ENCODE peak calls at places on chromosome 6, in five cellular contexts. R, I, N, O and U are unnamed samples.

GRCh38 chr6:1336246-1336843 is 24.4 kb downstream of the FOXQ1 start:
- DNase-seq in R (peak; percentile 18), I (no peak), N (no peak), O (peak; percentile 66), U (no peak)

GRCh38 chr6:151478670-151479069 is 15.1 kb upstream of the CCDC170 start:
- DNase-seq in R (no peak), I (no peak), N (no peak), O (no peak), U (no peak)

GRCh38 chr6:107634147-107635057 is 144.5 kb downstream of the SOBP start:
- DNase-seq in R (peak; percentile 27), I (peak; percentile 27), N (peak; percentile 60), O (no peak), U (no peak)

GRCh38 chr6:87078983-87079616 is 15.8 kb downstream of the CGA start:
- DNase-seq in R (peak; percentile 77), I (peak; percentile 31), N (peak; percentile 48), O (peak; percentile 70), U (peak; percentile 69)

GRCh38 chr6:132931937-132932336 is 117.6 kb downstream of the RPS12 start:
- DNase-seq in R (peak; percentile 93), I (no peak), N (no peak), O (no peak), U (no peak)

GRCh38 chr6:8159966-8160365 is 57.6 kb upstream of the EEF1E1 start:
- DNase-seq in R (no peak), I (no peak), N (no peak), O (no peak), U (no peak)

GRCh38 chr6:38364127-38364526 is 275.6 kb downstream of the BTBD9 start:
- DNase-seq in R (no peak), I (no peak), N (no peak), O (no peak), U (no peak)

GRCh38 chr6:21666200-21666671 is 72.7 kb downstream of the SOX4 start:
- DNase-seq in R (peak; percentile 24), I (peak; percentile 20), N (peak; percentile 20), O (no peak), U (no peak)

GRCh38 chr6:10101551-10102252 is 313.2 kb downstream of the TFAP2A start:
- DNase-seq in R (no peak), I (no peak), N (no peak), O (no peak), U (no peak)

GRCh38 chr6:39048481-39049399 is at the start of gene GLP1R:
- DNase-seq in R (no peak), I (no peak), N (peak; percentile 28), O (no peak), U (no peak)

GRCh38 chr6:39102024-39102820 is 12.8 kb downstream of the SAYSD1 start:
- DNase-seq in R (peak; percentile 87), I (no peak), N (peak; percentile 23), O (no peak), U (no peak)

GRCh38 chr6:16521528-16521927 is 239.7 kb downstream of the ATXN1 start:
- DNase-seq in R (no peak), I (no peak), N (no peak), O (no peak), U (no peak)

GRCh38 chr6:116971959-116972358 is 94.9 kb downstream of the RFX6 start:
- DNase-seq in R (peak; percentile 51), I (no peak), N (no peak), O (peak; percentile 60), U (peak; percentile 20)

GRCh38 chr6:53628354-53629119 is 37.0 kb downstream of the KLHL31 start:
- DNase-seq in R (peak; percentile 36), I (no peak), N (no peak), O (no peak), U (no peak)

GRCh38 chr6:132017921-132018320 is 66.7 kb upstream of the CCN2 start:
- DNase-seq in R (no peak), I (no peak), N (no peak), O (no peak), U (no peak)

GRCh38 chr6:47362857-47363461 is 53.3 kb upstream of the TNFRSF21 start:
- DNase-seq in R (no peak), I (no peak), N (no peak), O (peak; percentile 68), U (no peak)

GRCh38 chr6:26025894-26026832 is 61.1 kb upstream of the HFE start:
- DNase-seq in R (peak; percentile 97), I (peak; percentile 89), N (peak; percentile 94), O (peak; percentile 95), U (peak; percentile 97)

GRCh38 chr6:26028753-26029569 is 58.3 kb upstream of the HFE start:
- DNase-seq in R (no peak), I (no peak), N (no peak), O (peak; percentile 46), U (no peak)

GRCh38 chr6:26028212-26028752 is 58.9 kb upstream of the HFE start:
- DNase-seq in R (no peak), I (no peak), N (no peak), O (no peak), U (no peak)

GRCh38 chr6:26026833-26027490 is 60.3 kb upstream of the HFE start:
- DNase-seq in R (peak; percentile 94), I (peak; percentile 86), N (peak; percentile 86), O (peak; percentile 96), U (peak; percentile 95)

DNA sequence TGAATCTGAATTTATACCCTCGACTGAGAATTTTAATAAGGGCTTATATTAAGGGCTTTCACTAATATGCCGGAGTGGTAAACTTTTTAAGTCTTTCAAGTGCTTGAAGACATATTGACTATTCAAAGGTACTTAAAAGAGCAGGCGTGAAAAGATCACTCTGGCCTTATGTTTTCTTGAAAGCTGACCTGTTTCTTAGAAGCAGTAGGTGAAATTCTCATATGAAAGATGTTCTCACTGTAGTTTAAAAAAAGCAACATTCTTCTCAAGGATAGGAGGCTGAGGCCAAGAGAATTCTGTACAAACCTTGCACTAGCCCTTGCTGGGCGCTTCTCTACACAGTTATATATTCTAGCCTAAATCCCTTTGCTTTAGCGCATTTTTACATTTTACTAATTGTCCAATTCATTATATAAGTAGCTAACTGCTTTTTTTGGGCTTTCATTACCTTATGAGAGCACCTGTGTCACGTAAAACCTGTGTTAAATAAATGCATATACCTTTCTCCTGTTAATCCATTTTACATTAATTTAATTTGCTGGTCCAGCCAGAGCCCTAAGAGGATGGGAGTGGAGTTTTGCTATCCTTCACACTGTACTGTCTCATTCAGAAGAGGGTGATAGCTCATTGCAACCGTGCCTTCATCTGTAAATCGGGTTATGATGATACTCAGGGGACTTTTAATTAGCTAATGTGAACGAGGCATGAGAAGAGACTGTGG is 59.6 kb upstream of the HFE start:
- DNase-seq in R (no peak), I (no peak), N (no peak), O (no peak), U (no peak)
- H3K4me1 ChIP-seq in R (peaks cover 23% of the 10 kb centered on the region), I (peaks cover 13% of the 10 kb centered on the region), N (peaks cover 46% of the 10 kb centered on the region), O (peaks cover 48% of the 10 kb centered on the region), U (peaks cover 28% of the 10 kb centered on the region)

GRCh38 chr6:111988926-111989325 is 65.0 kb upstream of the CCN6 start:
- DNase-seq in R (no peak), I (no peak), N (no peak), O (no peak), U (no peak)

GRCh38 chr6:111987295-111987694 is 66.6 kb upstream of the CCN6 start:
- DNase-seq in R (no peak), I (no peak), N (no peak), O (no peak), U (no peak)

GRCh38 chr6:111990214-111990613 is 63.7 kb upstream of the CCN6 start:
- DNase-seq in R (no peak), I (no peak), N (no peak), O (no peak), U (no peak)

GRCh38 chr6:111986651-111987050 is 67.3 kb upstream of the CCN6 start:
- DNase-seq in R (no peak), I (no peak), N (no peak), O (no peak), U (no peak)

DNA sequence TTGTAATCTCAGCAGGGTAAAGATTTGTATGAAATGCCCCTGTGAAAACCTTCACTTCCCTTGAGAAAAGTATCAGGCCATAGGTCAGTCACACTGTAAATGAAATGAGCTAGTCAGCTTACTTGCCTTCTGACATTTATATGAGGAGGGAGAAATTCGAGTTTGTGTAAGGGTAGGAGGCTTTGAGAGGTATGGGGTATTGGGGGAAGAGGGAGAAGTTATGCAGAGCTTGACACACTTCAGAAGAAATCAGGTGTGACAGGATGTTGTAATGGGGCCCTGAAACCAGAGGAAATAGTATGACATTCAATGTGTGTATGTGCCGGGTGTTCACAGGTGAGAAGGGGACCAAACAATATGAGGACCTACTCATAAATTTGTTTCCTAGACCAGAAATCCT is 64.2 kb upstream of the CCN6 start:
- DNase-seq in R (no peak), I (no peak), N (no peak), O (no peak), U (no peak)
- H3K4me1 ChIP-seq in R (no peaks in the 10 kb centered on the region), I (no peaks in the 10 kb centered on the region), N (no peaks in the 10 kb centered on the region), O (no peaks in the 10 kb centered on the region), U (no peaks in the 10 kb centered on the region)

GRCh38 chr6:37239950-37240713 is 17.4 kb upstream of the TBC1D22B start:
- DNase-seq in R (peak; percentile 99), I (peak; percentile 89), N (peak; percentile 94), O (peak; percentile 92), U (peak; percentile 96)
- H3K4me1 ChIP-seq in R (peaks cover 5% of the 10 kb centered on the region), I (peaks cover 48% of the 10 kb centered on the region), N (peaks cover 58% of the 10 kb centered on the region), O (peaks cover 82% of the 10 kb centered on the region), U (peaks cover 22% of the 10 kb centered on the region)

GRCh38 chr6:13478525-13478962 is 8.9 kb downstream of the GFOD1 start:
- DNase-seq in R (no peak), I (no peak), N (no peak), O (no peak), U (no peak)

GRCh38 chr6:13480631-13481501 is 6.5 kb downstream of the GFOD1 start:
- DNase-seq in R (no peak), I (no peak), N (no peak), O (peak; percentile 48), U (no peak)

GRCh38 chr6:13484138-13484708 is 3.2 kb downstream of the GFOD1 start:
- DNase-seq in R (no peak), I (no peak), N (no peak), O (no peak), U (no peak)

GRCh38 chr6:13479206-13479797 is 8.1 kb downstream of the GFOD1 start:
- DNase-seq in R (no peak), I (no peak), N (no peak), O (no peak), U (no peak)

GRCh38 chr6:13479971-13480434 is 7.4 kb downstream of the GFOD1 start:
- DNase-seq in R (no peak), I (no peak), N (no peak), O (no peak), U (no peak)
- H3K4me1 ChIP-seq in R (peaks cover 15% of the 10 kb centered on the region), I (peaks cover 56% of the 10 kb centered on the region), N (peaks cover 71% of the 10 kb centered on the region), O (peaks cover 31% of the 10 kb centered on the region), U (no peaks in the 10 kb centered on the region)

GRCh38 chr6:45434401-45434741 is 56.6 kb upstream of the SUPT3H start:
- DNase-seq in R (no peak), I (no peak), N (no peak), O (no peak), U (no peak)
- H3K4me1 ChIP-seq in R (no peaks in the 10 kb centered on the region), I (peaks cover 12% of the 10 kb centered on the region), N (peaks cover 21% of the 10 kb centered on the region), O (peaks cover 49% of the 10 kb centered on the region), U (peaks cover 23% of the 10 kb centered on the region)